ENCODE peak calls at places on chromosomes 7 and 10, in seven cellular contexts. One of them, this sample, is unnamed.

GRCh38 chr7:26365077-26365896 is 73.6 kb downstream of the SNX10 start:
- DNase-seq in OCI-LY7: peak
- DNase-seq in effector memory CD4-positive, alpha-beta T cell: no peak
- DNase-seq in mesenteric fat pad: no peak
- DNase-seq in adrenal gland: peak
- DNase-seq in uterus: peak
- DNase-seq in HuH-7.5: no peak
- DNase-seq in this sample: peak

GRCh38 chr7:155208681-155209477 is 88.8 kb upstream of the INSIG1 start:
- DNase-seq in uterus: no peak
- DNase-seq in OCI-LY7: no peak
- DNase-seq in effector memory CD4-positive, alpha-beta T cell: no peak
- DNase-seq in mesenteric fat pad: peak
- DNase-seq in HuH-7.5: no peak
- DNase-seq in adrenal gland: no peak
- DNase-seq in this sample: no peak

GRCh38 chr7:132575987-132576722 is at the start of gene PLXNA4:
- DNase-seq in adrenal gland: no peak
- DNase-seq in effector memory CD4-positive, alpha-beta T cell: no peak
- DNase-seq in mesenteric fat pad: no peak
- DNase-seq in OCI-LY7: no peak
- DNase-seq in HuH-7.5: peak
- DNase-seq in uterus: peak
- DNase-seq in this sample: no peak

GRCh38 chr10:42367532-42368230 is 270.7 kb downstream of the ZNF33B start:
- DNase-seq in effector memory CD4-positive, alpha-beta T cell: no peak
- DNase-seq in adrenal gland: peak
- DNase-seq in HuH-7.5: peak
- DNase-seq in uterus: peak
- DNase-seq in mesenteric fat pad: no peak
- DNase-seq in OCI-LY7: no peak
- DNase-seq in this sample: no peak

GRCh38 chr7:131945313-131945831 is 388.9 kb upstream of the PODXL start:
- DNase-seq in mesenteric fat pad: no peak
- DNase-seq in OCI-LY7: peak
- DNase-seq in adrenal gland: peak
- DNase-seq in effector memory CD4-positive, alpha-beta T cell: no peak
- DNase-seq in HuH-7.5: peak
- DNase-seq in uterus: peak
- DNase-seq in this sample: peak

GRCh38 chr7:105389090-105389650 is 449 bp upstream of the SRPK2 start:
- DNase-seq in OCI-LY7: peak
- DNase-seq in effector memory CD4-positive, alpha-beta T cell: no peak
- DNase-seq in mesenteric fat pad: no peak
- DNase-seq in uterus: peak
- DNase-seq in HuH-7.5: peak
- DNase-seq in adrenal gland: peak
- DNase-seq in this sample: peak

GRCh38 chr10:108523016-108523415 is 1358.5 kb upstream of the SORCS1 start:
- DNase-seq in HuH-7.5: no peak
- DNase-seq in adrenal gland: no peak
- DNase-seq in effector memory CD4-positive, alpha-beta T cell: no peak
- DNase-seq in OCI-LY7: no peak
- DNase-seq in uterus: no peak
- DNase-seq in mesenteric fat pad: no peak
- DNase-seq in this sample: no peak

GRCh38 chr10:97600616-97601015 is 11.1 kb downstream of the C10orf62 start:
- DNase-seq in HuH-7.5: no peak
- DNase-seq in OCI-LY7: no peak
- DNase-seq in mesenteric fat pad: no peak
- DNase-seq in adrenal gland: no peak
- DNase-seq in uterus: no peak
- DNase-seq in effector memory CD4-positive, alpha-beta T cell: no peak
- DNase-seq in this sample: no peak

GRCh38 chr7:141674702-141675101 is 27.3 kb downstream of the DENND11 start:
- DNase-seq in adrenal gland: no peak
- DNase-seq in OCI-LY7: peak
- DNase-seq in HuH-7.5: no peak
- DNase-seq in mesenteric fat pad: no peak
- DNase-seq in effector memory CD4-positive, alpha-beta T cell: no peak
- DNase-seq in uterus: no peak
- DNase-seq in this sample: no peak

GRCh38 chr10:86357041-86357440 is 9.6 kb downstream of the GRID1 start:
- DNase-seq in OCI-LY7: no peak
- DNase-seq in effector memory CD4-positive, alpha-beta T cell: no peak
- DNase-seq in adrenal gland: no peak
- DNase-seq in uterus: no peak
- DNase-seq in HuH-7.5: no peak
- DNase-seq in mesenteric fat pad: no peak
- DNase-seq in this sample: peak

GRCh38 chr7:156463280-156463679 is 177.3 kb upstream of the RNF32 start:
- DNase-seq in effector memory CD4-positive, alpha-beta T cell: no peak
- DNase-seq in adrenal gland: no peak
- DNase-seq in OCI-LY7: no peak
- DNase-seq in HuH-7.5: no peak
- DNase-seq in mesenteric fat pad: no peak
- DNase-seq in uterus: no peak
- DNase-seq in this sample: no peak

GRCh38 chr7:142690554-142691182 is 58.6 kb upstream of the PRSS1 start:
- DNase-seq in OCI-LY7: peak
- DNase-seq in HuH-7.5: no peak
- DNase-seq in uterus: no peak
- DNase-seq in mesenteric fat pad: no peak
- DNase-seq in adrenal gland: no peak
- DNase-seq in effector memory CD4-positive, alpha-beta T cell: no peak
- DNase-seq in this sample: no peak

GRCh38 chr7:28272461-28272877 is 91.9 kb upstream of the JAZF1 start:
- DNase-seq in effector memory CD4-positive, alpha-beta T cell: no peak
- DNase-seq in OCI-LY7: peak
- DNase-seq in uterus: peak
- DNase-seq in adrenal gland: peak
- DNase-seq in mesenteric fat pad: no peak
- DNase-seq in HuH-7.5: peak
- DNase-seq in this sample: peak

GRCh38 chr7:3267928-3268690 is 32.9 kb upstream of the SDK1 start:
- DNase-seq in adrenal gland: no peak
- DNase-seq in uterus: no peak
- DNase-seq in OCI-LY7: no peak
- DNase-seq in mesenteric fat pad: no peak
- DNase-seq in HuH-7.5: no peak
- DNase-seq in effector memory CD4-positive, alpha-beta T cell: no peak
- DNase-seq in this sample: no peak

GRCh38 chr10:104824378-104825006 is 183.4 kb downstream of the SORCS3 start:
- DNase-seq in mesenteric fat pad: no peak
- DNase-seq in HuH-7.5: no peak
- DNase-seq in adrenal gland: no peak
- DNase-seq in uterus: no peak
- DNase-seq in OCI-LY7: peak
- DNase-seq in effector memory CD4-positive, alpha-beta T cell: no peak
- DNase-seq in this sample: peak

GRCh38 chr10:88995156-88995876 is 4.7 kb downstream of the FAS start:
- DNase-seq in uterus: no peak
- DNase-seq in mesenteric fat pad: no peak
- DNase-seq in HuH-7.5: no peak
- DNase-seq in adrenal gland: no peak
- DNase-seq in OCI-LY7: no peak
- DNase-seq in effector memory CD4-positive, alpha-beta T cell: no peak
- DNase-seq in this sample: no peak

GRCh38 chr7:129522088-129522970 is 20.0 kb downstream of the SMKR1 start:
- DNase-seq in uterus: no peak
- DNase-seq in HuH-7.5: peak
- DNase-seq in adrenal gland: no peak
- DNase-seq in effector memory CD4-positive, alpha-beta T cell: no peak
- DNase-seq in OCI-LY7: no peak
- DNase-seq in mesenteric fat pad: no peak
- DNase-seq in this sample: no peak

GRCh38 chr7:47100815-47101435 is 481.0 kb downstream of the TNS3 start:
- DNase-seq in effector memory CD4-positive, alpha-beta T cell: no peak
- DNase-seq in HuH-7.5: peak
- DNase-seq in mesenteric fat pad: no peak
- DNase-seq in uterus: no peak
- DNase-seq in adrenal gland: peak
- DNase-seq in OCI-LY7: peak
- DNase-seq in this sample: peak

GRCh38 chr10:615583-616152 is 73.8 kb downstream of the DIP2C start:
- DNase-seq in HuH-7.5: no peak
- DNase-seq in OCI-LY7: no peak
- DNase-seq in adrenal gland: no peak
- DNase-seq in effector memory CD4-positive, alpha-beta T cell: no peak
- DNase-seq in uterus: no peak
- DNase-seq in mesenteric fat pad: no peak
- DNase-seq in this sample: no peak

GRCh38 chr10:24553051-24553612 is 170.6 kb downstream of the ARHGAP21 start:
- DNase-seq in adrenal gland: peak
- DNase-seq in effector memory CD4-positive, alpha-beta T cell: no peak
- DNase-seq in mesenteric fat pad: no peak
- DNase-seq in OCI-LY7: no peak
- DNase-seq in uterus: no peak
- DNase-seq in HuH-7.5: no peak
- DNase-seq in this sample: no peak

GRCh38 chr10:74056081-74056818 is 58.3 kb downstream of the VCL start:
- DNase-seq in uterus: no peak
- DNase-seq in HuH-7.5: no peak
- DNase-seq in adrenal gland: no peak
- DNase-seq in OCI-LY7: no peak
- DNase-seq in effector memory CD4-positive, alpha-beta T cell: no peak
- DNase-seq in mesenteric fat pad: no peak
- DNase-seq in this sample: peak

GRCh38 chr10:120996456-120997053 is 145.4 kb downstream of the WDR11 start:
- DNase-seq in HuH-7.5: no peak
- DNase-seq in mesenteric fat pad: no peak
- DNase-seq in uterus: no peak
- DNase-seq in adrenal gland: no peak
- DNase-seq in OCI-LY7: no peak
- DNase-seq in effector memory CD4-positive, alpha-beta T cell: no peak
- DNase-seq in this sample: no peak

GRCh38 chr7:20514364-20514763 is 101.1 kb upstream of the ABCB5 start:
- DNase-seq in adrenal gland: peak
- DNase-seq in OCI-LY7: no peak
- DNase-seq in HuH-7.5: no peak
- DNase-seq in mesenteric fat pad: no peak
- DNase-seq in uterus: no peak
- DNase-seq in effector memory CD4-positive, alpha-beta T cell: no peak
- DNase-seq in this sample: no peak

GRCh38 chr10:47243791-47244190 is 56.2 kb upstream of the GDF10 start:
- DNase-seq in mesenteric fat pad: peak
- DNase-seq in effector memory CD4-positive, alpha-beta T cell: no peak
- DNase-seq in adrenal gland: peak
- DNase-seq in uterus: peak
- DNase-seq in OCI-LY7: no peak
- DNase-seq in HuH-7.5: no peak
- DNase-seq in this sample: peak

GRCh38 chr7:122887198-122887597 is 938 bp upstream of the CADPS2 start:
- DNase-seq in adrenal gland: peak
- DNase-seq in mesenteric fat pad: no peak
- DNase-seq in uterus: peak
- DNase-seq in OCI-LY7: no peak
- DNase-seq in effector memory CD4-positive, alpha-beta T cell: no peak
- DNase-seq in HuH-7.5: peak
- DNase-seq in this sample: no peak

GRCh38 chr7:139362302-139362701 is 2.6 kb downstream of the LUC7L2 start:
- DNase-seq in adrenal gland: no peak
- DNase-seq in HuH-7.5: no peak
- DNase-seq in effector memory CD4-positive, alpha-beta T cell: no peak
- DNase-seq in uterus: no peak
- DNase-seq in OCI-LY7: no peak
- DNase-seq in mesenteric fat pad: no peak
- DNase-seq in this sample: no peak

GRCh38 chr7:115689941-115690340 is 340.6 kb downstream of the TFEC start:
- DNase-seq in adrenal gland: no peak
- DNase-seq in effector memory CD4-positive, alpha-beta T cell: no peak
- DNase-seq in OCI-LY7: no peak
- DNase-seq in HuH-7.5: no peak
- DNase-seq in mesenteric fat pad: no peak
- DNase-seq in uterus: no peak
- DNase-seq in this sample: no peak

GRCh38 chr7:130151591-130152269 is 53.5 kb downstream of the TMEM209 start:
- DNase-seq in adrenal gland: peak
- DNase-seq in effector memory CD4-positive, alpha-beta T cell: peak
- DNase-seq in mesenteric fat pad: peak
- DNase-seq in uterus: no peak
- DNase-seq in HuH-7.5: no peak
- DNase-seq in OCI-LY7: no peak
- DNase-seq in this sample: peak

GRCh38 chr7:143408686-143409551 is at the start of gene EPHA1:
- DNase-seq in mesenteric fat pad: no peak
- DNase-seq in adrenal gland: peak
- DNase-seq in uterus: no peak
- DNase-seq in HuH-7.5: peak
- DNase-seq in OCI-LY7: no peak
- DNase-seq in effector memory CD4-positive, alpha-beta T cell: peak
- DNase-seq in this sample: peak

GRCh38 chr10:14485986-14486385 is 155.3 kb upstream of the FRMD4A start:
- DNase-seq in OCI-LY7: no peak
- DNase-seq in adrenal gland: no peak
- DNase-seq in uterus: no peak
- DNase-seq in effector memory CD4-positive, alpha-beta T cell: no peak
- DNase-seq in mesenteric fat pad: no peak
- DNase-seq in HuH-7.5: no peak
- DNase-seq in this sample: no peak

GRCh38 chr7:149197675-149198074 is 2.3 kb downstream of the ZNF282 start:
- DNase-seq in mesenteric fat pad: no peak
- DNase-seq in OCI-LY7: no peak
- DNase-seq in effector memory CD4-positive, alpha-beta T cell: no peak
- DNase-seq in uterus: no peak
- DNase-seq in adrenal gland: no peak
- DNase-seq in HuH-7.5: no peak
- DNase-seq in this sample: no peak

GRCh38 chr10:87916515-87916914 is 53.1 kb downstream of the PTEN start:
- DNase-seq in adrenal gland: no peak
- DNase-seq in uterus: no peak
- DNase-seq in OCI-LY7: no peak
- DNase-seq in effector memory CD4-positive, alpha-beta T cell: no peak
- DNase-seq in HuH-7.5: no peak
- DNase-seq in mesenteric fat pad: no peak
- DNase-seq in this sample: no peak

GRCh38 chr7:66100408-66101050 is 14.1 kb upstream of the CRCP start:
- DNase-seq in OCI-LY7: no peak
- DNase-seq in mesenteric fat pad: no peak
- DNase-seq in uterus: no peak
- DNase-seq in adrenal gland: no peak
- DNase-seq in effector memory CD4-positive, alpha-beta T cell: no peak
- DNase-seq in HuH-7.5: no peak
- DNase-seq in this sample: no peak

GRCh38 chr10:2851544-2851943 is 215.8 kb upstream of the PFKP start:
- DNase-seq in OCI-LY7: no peak
- DNase-seq in effector memory CD4-positive, alpha-beta T cell: no peak
- DNase-seq in adrenal gland: no peak
- DNase-seq in HuH-7.5: no peak
- DNase-seq in mesenteric fat pad: no peak
- DNase-seq in uterus: no peak
- DNase-seq in this sample: no peak

GRCh38 chr7:95321720-95322119 is 2.6 kb downstream of the PON1 start:
- DNase-seq in mesenteric fat pad: no peak
- DNase-seq in HuH-7.5: no peak
- DNase-seq in adrenal gland: no peak
- DNase-seq in uterus: no peak
- DNase-seq in OCI-LY7: no peak
- DNase-seq in effector memory CD4-positive, alpha-beta T cell: no peak
- DNase-seq in this sample: no peak

GRCh38 chr7:26374665-26375373 is 83.2 kb downstream of the SNX10 start:
- DNase-seq in effector memory CD4-positive, alpha-beta T cell: no peak
- DNase-seq in adrenal gland: no peak
- DNase-seq in mesenteric fat pad: no peak
- DNase-seq in HuH-7.5: no peak
- DNase-seq in uterus: no peak
- DNase-seq in OCI-LY7: no peak
- DNase-seq in this sample: no peak

GRCh38 chr10:101226506-101226887 is 2.8 kb downstream of the LBX1 start:
- DNase-seq in mesenteric fat pad: no peak
- DNase-seq in uterus: no peak
- DNase-seq in HuH-7.5: no peak
- DNase-seq in effector memory CD4-positive, alpha-beta T cell: no peak
- DNase-seq in adrenal gland: no peak
- DNase-seq in OCI-LY7: no peak
- DNase-seq in this sample: no peak

GRCh38 chr10:66440562-66440961 is 485.3 kb upstream of the LRRTM3 start:
- DNase-seq in HuH-7.5: no peak
- DNase-seq in mesenteric fat pad: no peak
- DNase-seq in OCI-LY7: no peak
- DNase-seq in uterus: no peak
- DNase-seq in effector memory CD4-positive, alpha-beta T cell: no peak
- DNase-seq in adrenal gland: no peak
- DNase-seq in this sample: no peak